ENCODE peak calls at places on chromosomes 1 and 21, in nine cellular contexts. L is NCI-H1930; F is AG09319; M is spleen; Y is fibroblast of mammary gland; S is HT-29; I is activated CD4-positive, alpha-beta T cell treated with anti-CD3 and anti-CD28 coated beads, Interleukin-2, amount 50 U/mL, for 48 hours; Z is ELF-1; N is stimulated activated CD4-positive, alpha-beta T cell treated with anti-CD3 and anti-CD28 coated beads, Interleukin-12 subunit alpha, Interleukin-12 subunit beta, amount 100 ng/mL, for 4 hours. D is an unnamed sample.

GRCh38 chr1:172378109-172378755 is 42.3 kb upstream of the C1orf105 start:
- DNase-seq in F (no peak), S (no peak), M (no peak), Z (no peak), L (no peak), Y (no peak), I (no peak), N (no peak), D (no peak)

GRCh38 chr1:227315500-227316346 is 2.6 kb downstream of the CDC42BPA start:
- DNase-seq in F (peak), Y (peak), Z (no peak), S (peak), N (no peak), I (no peak), L (no peak), M (no peak), D (no peak)

GRCh38 chr1:55428944-55429931 is 214.1 kb upstream of the USP24 start:
- DNase-seq in L (no peak), S (peak), I (no peak), Z (peak), M (no peak), N (no peak), F (peak), Y (peak), D (peak)

GRCh38 chr1:231734417-231734816 is 107.8 kb downstream of the DISC1 start:
- DNase-seq in S (no peak), L (no peak), Y (peak), M (no peak), Z (no peak), I (peak), F (no peak), N (no peak), D (no peak)

GRCh38 chr1:29756901-29757729 is 520.8 kb downstream of the PTPRU start:
- DNase-seq in Z (no peak), F (no peak), S (no peak), Y (no peak), N (no peak), M (no peak), I (no peak), L (no peak), D (no peak)

GRCh38 chr1:151511636-151512215 is 539 bp downstream of the CGN start:
- DNase-seq in I (peak), M (no peak), L (peak), N (peak), Z (peak), S (peak), Y (no peak), F (no peak), D (no peak)

GRCh38 chr1:44713321-44713781 is 17.6 kb downstream of the RNU5D-1 start:
- DNase-seq in Z (no peak), S (peak), I (no peak), Y (no peak), M (no peak), L (no peak), N (no peak), F (no peak), D (no peak)

GRCh38 chr1:166843769-166844596 is 4.7 kb downstream of the POGK start:
- DNase-seq in N (no peak), Y (peak), F (no peak), S (no peak), Z (peak), I (no peak), L (no peak), M (no peak), D (no peak)

GRCh38 chr1:218439541-218440295 is 94.6 kb downstream of the TGFB2 start:
- DNase-seq in M (no peak), L (no peak), F (no peak), N (no peak), S (no peak), Y (no peak), Z (peak), I (no peak), D (peak)

GRCh38 chr1:206041640-206042039 is 11.3 kb upstream of the RHEX start:
- DNase-seq in N (no peak), L (no peak), Y (no peak), I (no peak), F (no peak), S (no peak), Z (peak), M (peak), D (no peak)

GRCh38 chr1:94821636-94822305 is 1.6 kb downstream of the SLC44A3 start:
- DNase-seq in L (no peak), I (no peak), S (peak), N (no peak), M (no peak), F (no peak), Z (no peak), Y (no peak), D (no peak)

GRCh38 chr21:32331444-32332305 is 33.0 kb downstream of the MRAP start:
- DNase-seq in Z (no peak), L (no peak), S (no peak), F (no peak), N (no peak), Y (no peak), M (no peak), I (no peak), D (no peak)

GRCh38 chr1:99969260-99969728 is 502 bp upstream of the SLC35A3 start:
- DNase-seq in S (no peak), M (no peak), Y (no peak), I (no peak), Z (no peak), F (no peak), N (peak), L (no peak), D (no peak)

GRCh38 chr21:16304700-16305099 is 574.9 kb downstream of the USP25 start:
- DNase-seq in I (no peak), L (no peak), F (no peak), S (no peak), N (no peak), Z (no peak), Y (peak), M (no peak), D (no peak)

GRCh38 chr1:17377325-17377953 is 5.4 kb downstream of the PADI6 start:
- DNase-seq in Y (no peak), I (no peak), S (peak), N (no peak), L (no peak), Z (peak), F (no peak), M (no peak), D (no peak)

GRCh38 chr1:246462986-246463385 is 44.1 kb downstream of the SMYD3 start:
- DNase-seq in Y (no peak), N (no peak), M (no peak), F (no peak), I (no peak), S (no peak), L (no peak), Z (no peak), D (no peak)

GRCh38 chr1:22437573-22437972 is 14.1 kb upstream of the ZBTB40 start:
- DNase-seq in N (no peak), Y (peak), S (no peak), Z (no peak), M (no peak), L (no peak), F (no peak), I (no peak), D (no peak)

GRCh38 chr1:17494114-17494729 is 45.3 kb upstream of the ARHGEF10L start:
- DNase-seq in Z (peak), F (no peak), S (peak), I (peak), N (peak), M (peak), L (no peak), Y (peak), D (no peak)

GRCh38 chr1:64006276-64007051 is 197.0 kb upstream of the UBE2U start:
- DNase-seq in F (no peak), N (no peak), S (peak), L (no peak), M (no peak), Z (no peak), Y (peak), I (no peak), D (peak)